ENCODE peak calls at places on chromosomes 11 and 22, in ten cellular contexts. One of them, this sample, is unnamed.

GRCh38 chr11:62461740-62462522 is 43.1 kb downstream of the SCGB1A1 start:
- DNase-seq in vagina: no peak
- DNase-seq in AG04450: no peak
- DNase-seq in WERI-Rb-1: no peak
- DNase-seq in SK-N-SH: no peak
- DNase-seq in endodermal cell: no peak
- DNase-seq in tibial nerve: peak
- DNase-seq in left ventricle myocardium inferior: no peak
- DNase-seq in heart right ventricle: no peak
- DNase-seq in PC-3: peak
- DNase-seq in this sample: no peak

GRCh38 chr11:12287009-12287373 is 90.4 kb upstream of the PARVA start:
- DNase-seq in SK-N-SH: peak
- DNase-seq in left ventricle myocardium inferior: no peak
- DNase-seq in WERI-Rb-1: no peak
- DNase-seq in AG04450: peak
- DNase-seq in tibial nerve: peak
- DNase-seq in endodermal cell: peak
- DNase-seq in vagina: peak
- DNase-seq in PC-3: peak
- DNase-seq in heart right ventricle: no peak
- DNase-seq in this sample: peak

GRCh38 chr11:131767421-131767820 is 397.0 kb downstream of the NTM start:
- DNase-seq in left ventricle myocardium inferior: no peak
- DNase-seq in WERI-Rb-1: no peak
- DNase-seq in tibial nerve: no peak
- DNase-seq in heart right ventricle: no peak
- DNase-seq in AG04450: no peak
- DNase-seq in endodermal cell: no peak
- DNase-seq in vagina: no peak
- DNase-seq in PC-3: no peak
- DNase-seq in SK-N-SH: no peak
- DNase-seq in this sample: no peak

GRCh38 chr11:129457321-129457720 is 81.7 kb downstream of the BARX2 start:
- DNase-seq in heart right ventricle: no peak
- DNase-seq in tibial nerve: no peak
- DNase-seq in PC-3: peak
- DNase-seq in left ventricle myocardium inferior: no peak
- DNase-seq in endodermal cell: no peak
- DNase-seq in SK-N-SH: no peak
- DNase-seq in AG04450: no peak
- DNase-seq in vagina: no peak
- DNase-seq in WERI-Rb-1: no peak
- DNase-seq in this sample: no peak

GRCh38 chr22:27344546-27344945 is 457.0 kb downstream of the MN1 start:
- DNase-seq in AG04450: no peak
- DNase-seq in PC-3: no peak
- DNase-seq in endodermal cell: no peak
- DNase-seq in vagina: peak
- DNase-seq in WERI-Rb-1: peak
- DNase-seq in left ventricle myocardium inferior: no peak
- DNase-seq in SK-N-SH: no peak
- DNase-seq in heart right ventricle: no peak
- DNase-seq in tibial nerve: no peak
- DNase-seq in this sample: no peak

GRCh38 chr22:47071812-47072641 is 309.6 kb downstream of the TBC1D22A start:
- DNase-seq in SK-N-SH: no peak
- DNase-seq in heart right ventricle: no peak
- DNase-seq in AG04450: no peak
- DNase-seq in tibial nerve: no peak
- DNase-seq in endodermal cell: no peak
- DNase-seq in left ventricle myocardium inferior: no peak
- DNase-seq in vagina: no peak
- DNase-seq in PC-3: no peak
- DNase-seq in WERI-Rb-1: no peak
- DNase-seq in this sample: no peak

GRCh38 chr11:78564037-78564888 is 10.4 kb downstream of the NARS2 start:
- DNase-seq in tibial nerve: peak
- DNase-seq in SK-N-SH: peak
- DNase-seq in WERI-Rb-1: peak
- DNase-seq in endodermal cell: peak
- DNase-seq in vagina: no peak
- DNase-seq in left ventricle myocardium inferior: no peak
- DNase-seq in PC-3: peak
- DNase-seq in heart right ventricle: no peak
- DNase-seq in AG04450: peak
- DNase-seq in this sample: no peak

GRCh38 chr11:126332221-126332711 is 23.2 kb upstream of the ST3GAL4 start:
- DNase-seq in AG04450: peak
- DNase-seq in endodermal cell: no peak
- DNase-seq in WERI-Rb-1: no peak
- DNase-seq in vagina: peak
- DNase-seq in SK-N-SH: peak
- DNase-seq in left ventricle myocardium inferior: peak
- DNase-seq in heart right ventricle: peak
- DNase-seq in PC-3: peak
- DNase-seq in tibial nerve: peak
- DNase-seq in this sample: peak

GRCh38 chr22:24510694-24511625 is 15.8 kb downstream of the UPB1 start:
- DNase-seq in left ventricle myocardium inferior: peak
- DNase-seq in WERI-Rb-1: no peak
- DNase-seq in AG04450: no peak
- DNase-seq in tibial nerve: no peak
- DNase-seq in SK-N-SH: no peak
- DNase-seq in endodermal cell: no peak
- DNase-seq in vagina: no peak
- DNase-seq in PC-3: no peak
- DNase-seq in heart right ventricle: no peak
- DNase-seq in this sample: no peak

GRCh38 chr22:24506802-24507438 is 11.8 kb downstream of the UPB1 start:
- DNase-seq in endodermal cell: peak
- DNase-seq in left ventricle myocardium inferior: no peak
- DNase-seq in vagina: no peak
- DNase-seq in heart right ventricle: no peak
- DNase-seq in AG04450: no peak
- DNase-seq in WERI-Rb-1: no peak
- DNase-seq in PC-3: peak
- DNase-seq in tibial nerve: no peak
- DNase-seq in SK-N-SH: no peak
- DNase-seq in this sample: no peak

GRCh38 chr22:24503851-24504170 is 8.7 kb downstream of the UPB1 start:
- DNase-seq in AG04450: no peak
- DNase-seq in PC-3: no peak
- DNase-seq in WERI-Rb-1: no peak
- DNase-seq in left ventricle myocardium inferior: no peak
- DNase-seq in heart right ventricle: no peak
- DNase-seq in SK-N-SH: no peak
- DNase-seq in endodermal cell: no peak
- DNase-seq in vagina: no peak
- DNase-seq in tibial nerve: no peak
- DNase-seq in this sample: no peak

GRCh38 chr22:24505337-24505736 is 10.2 kb downstream of the UPB1 start:
- DNase-seq in SK-N-SH: no peak
- DNase-seq in AG04450: no peak
- DNase-seq in endodermal cell: no peak
- DNase-seq in heart right ventricle: no peak
- DNase-seq in vagina: no peak
- DNase-seq in PC-3: no peak
- DNase-seq in left ventricle myocardium inferior: no peak
- DNase-seq in tibial nerve: no peak
- DNase-seq in WERI-Rb-1: no peak
- DNase-seq in this sample: no peak

DNA sequence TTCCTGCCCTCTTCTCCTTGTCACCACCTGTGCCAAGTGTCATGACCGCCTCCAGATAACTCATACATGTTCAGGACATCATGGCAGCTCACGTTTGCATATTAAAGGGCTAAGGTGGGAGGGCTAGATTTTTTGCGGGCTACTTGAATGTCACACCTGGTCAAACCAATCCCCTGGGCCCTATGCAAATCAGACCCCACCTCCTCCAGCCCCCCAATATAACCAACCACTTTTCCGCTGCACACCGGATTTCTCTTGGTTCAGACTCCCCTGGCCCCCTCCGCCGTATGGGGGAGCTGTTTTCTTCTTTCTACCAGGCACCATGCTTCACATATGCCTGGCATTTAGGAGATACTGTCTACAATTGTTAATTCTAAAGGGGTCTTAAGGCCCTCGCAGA is 12.6 kb downstream of the UPB1 start:
- DNase-seq in heart right ventricle: no peak
- DNase-seq in left ventricle myocardium inferior: no peak
- DNase-seq in PC-3: no peak
- DNase-seq in tibial nerve: no peak
- DNase-seq in WERI-Rb-1: no peak
- DNase-seq in vagina: no peak
- DNase-seq in endodermal cell: peak
- DNase-seq in SK-N-SH: no peak
- DNase-seq in AG04450: no peak
- DNase-seq in this sample: no peak
- TF ChIP-seq CTCF in heart right ventricle: no peak
- TF ChIP-seq CTCF in left ventricle myocardium inferior: no peak
- TF ChIP-seq CTCF in PC-3: no peak
- TF ChIP-seq CTCF in tibial nerve: no peak
- TF ChIP-seq CTCF in WERI-Rb-1: no peak
- TF ChIP-seq CTCF in vagina: no peak
- TF ChIP-seq CTCF in endodermal cell: peak
- TF ChIP-seq CTCF in SK-N-SH: no peak
- TF ChIP-seq CTCF in AG04450: no peak
- TF ChIP-seq CTCF in this sample: no peak

GRCh38 chr11:107666911-107667568 is 44.8 kb downstream of the SLN start:
- DNase-seq in endodermal cell: no peak
- DNase-seq in AG04450: no peak
- DNase-seq in PC-3: no peak
- DNase-seq in tibial nerve: no peak
- DNase-seq in SK-N-SH: no peak
- DNase-seq in WERI-Rb-1: no peak
- DNase-seq in left ventricle myocardium inferior: no peak
- DNase-seq in heart right ventricle: no peak
- DNase-seq in vagina: no peak
- DNase-seq in this sample: no peak
- H3K27ac ChIP-seq in endodermal cell: no peak
- H3K27ac ChIP-seq in AG04450: no peak
- H3K27ac ChIP-seq in PC-3: no peak
- H3K27ac ChIP-seq in tibial nerve: no peak
- H3K27ac ChIP-seq in SK-N-SH: no peak
- H3K27ac ChIP-seq in WERI-Rb-1: no peak
- H3K27ac ChIP-seq in left ventricle myocardium inferior: no peak
- H3K27ac ChIP-seq in heart right ventricle: no peak
- H3K27ac ChIP-seq in vagina: no peak
- H3K27ac ChIP-seq in this sample: no peak

GRCh38 chr22:37817705-37818311 is 5.4 kb upstream of the GALR3 start:
- DNase-seq in vagina: no peak
- DNase-seq in PC-3: peak
- DNase-seq in heart right ventricle: peak
- DNase-seq in WERI-Rb-1: peak
- DNase-seq in AG04450: no peak
- DNase-seq in SK-N-SH: peak
- DNase-seq in tibial nerve: peak
- DNase-seq in left ventricle myocardium inferior: peak
- DNase-seq in endodermal cell: peak
- DNase-seq in this sample: peak

GRCh38 chr22:37819100-37819433 is 4.1 kb upstream of the GALR3 start:
- DNase-seq in tibial nerve: no peak
- DNase-seq in PC-3: no peak
- DNase-seq in heart right ventricle: no peak
- DNase-seq in AG04450: no peak
- DNase-seq in SK-N-SH: no peak
- DNase-seq in left ventricle myocardium inferior: no peak
- DNase-seq in endodermal cell: no peak
- DNase-seq in vagina: no peak
- DNase-seq in WERI-Rb-1: no peak
- DNase-seq in this sample: no peak

GRCh38 chr22:37820350-37820749 is 2.8 kb upstream of the GALR3 start:
- DNase-seq in SK-N-SH: no peak
- DNase-seq in tibial nerve: no peak
- DNase-seq in WERI-Rb-1: no peak
- DNase-seq in left ventricle myocardium inferior: no peak
- DNase-seq in vagina: no peak
- DNase-seq in heart right ventricle: no peak
- DNase-seq in PC-3: no peak
- DNase-seq in AG04450: no peak
- DNase-seq in endodermal cell: no peak
- DNase-seq in this sample: no peak

GRCh38 chr22:37816543-37817180 is 6.5 kb upstream of the GALR3 start:
- DNase-seq in vagina: no peak
- DNase-seq in tibial nerve: no peak
- DNase-seq in PC-3: no peak
- DNase-seq in SK-N-SH: no peak
- DNase-seq in endodermal cell: no peak
- DNase-seq in AG04450: no peak
- DNase-seq in heart right ventricle: no peak
- DNase-seq in left ventricle myocardium inferior: no peak
- DNase-seq in WERI-Rb-1: no peak
- DNase-seq in this sample: no peak

DNA sequence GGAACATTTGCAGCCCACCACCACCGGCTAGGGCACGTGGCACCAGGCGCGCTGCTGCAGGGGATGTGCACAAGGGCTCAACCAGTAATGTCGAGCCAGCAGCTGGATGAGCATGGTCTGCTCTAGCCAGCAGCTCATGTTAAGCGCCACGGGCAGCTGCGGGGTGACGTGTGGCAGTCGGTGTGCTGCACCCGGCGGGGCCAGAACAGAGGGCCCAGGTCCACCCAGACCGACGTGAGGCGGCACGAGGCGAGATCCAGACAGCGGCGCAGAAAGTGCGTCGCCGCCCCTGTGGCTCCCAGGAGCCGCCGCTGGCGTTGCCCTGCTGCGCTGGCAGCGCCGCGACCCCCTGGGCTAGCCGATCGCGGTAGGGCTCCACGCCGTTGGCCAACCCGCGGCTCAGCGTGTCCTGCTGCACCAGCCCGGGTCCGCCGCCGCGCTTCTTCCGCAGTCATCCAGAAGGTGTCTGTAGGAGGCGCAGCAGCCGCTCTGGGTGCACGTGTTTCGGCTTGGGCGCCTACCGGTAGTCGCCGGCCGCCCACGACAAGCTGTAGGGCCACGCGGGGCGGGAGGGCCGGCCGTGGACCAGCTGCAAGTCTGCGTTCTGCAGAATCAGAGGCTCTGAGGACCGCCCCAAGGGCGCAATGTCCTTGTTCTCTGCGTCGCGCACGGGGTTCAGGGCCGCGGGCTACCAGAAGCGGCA is 4.6 kb upstream of the GALR3 start:
- DNase-seq in vagina: no peak
- DNase-seq in WERI-Rb-1: peak
- DNase-seq in heart right ventricle: peak
- DNase-seq in SK-N-SH: no peak
- DNase-seq in endodermal cell: peak
- DNase-seq in AG04450: no peak
- DNase-seq in tibial nerve: no peak
- DNase-seq in PC-3: no peak
- DNase-seq in left ventricle myocardium inferior: peak
- DNase-seq in this sample: no peak
- TF ChIP-seq CTCF in vagina: peak
- TF ChIP-seq CTCF in WERI-Rb-1: peak
- TF ChIP-seq CTCF in heart right ventricle: peak
- TF ChIP-seq CTCF in SK-N-SH: no peak
- TF ChIP-seq CTCF in endodermal cell: peak
- TF ChIP-seq CTCF in AG04450: peak
- TF ChIP-seq CTCF in tibial nerve: peak
- TF ChIP-seq CTCF in PC-3: no peak
- TF ChIP-seq CTCF in left ventricle myocardium inferior: peak
- TF ChIP-seq CTCF in this sample: peak

GRCh38 chr11:10670099-10670498 is 23.5 kb downstream of the IRAG1 start:
- DNase-seq in heart right ventricle: no peak
- DNase-seq in endodermal cell: no peak
- DNase-seq in left ventricle myocardium inferior: no peak
- DNase-seq in tibial nerve: no peak
- DNase-seq in AG04450: no peak
- DNase-seq in WERI-Rb-1: no peak
- DNase-seq in SK-N-SH: no peak
- DNase-seq in vagina: no peak
- DNase-seq in PC-3: no peak
- DNase-seq in this sample: no peak

GRCh38 chr11:10674991-10675440 is 18.5 kb downstream of the IRAG1 start:
- DNase-seq in AG04450: no peak
- DNase-seq in vagina: no peak
- DNase-seq in endodermal cell: peak
- DNase-seq in PC-3: no peak
- DNase-seq in WERI-Rb-1: no peak
- DNase-seq in left ventricle myocardium inferior: peak
- DNase-seq in SK-N-SH: no peak
- DNase-seq in tibial nerve: peak
- DNase-seq in heart right ventricle: peak
- DNase-seq in this sample: peak

GRCh38 chr11:10678106-10678505 is 15.4 kb downstream of the IRAG1 start:
- DNase-seq in SK-N-SH: no peak
- DNase-seq in vagina: no peak
- DNase-seq in left ventricle myocardium inferior: no peak
- DNase-seq in AG04450: no peak
- DNase-seq in PC-3: no peak
- DNase-seq in heart right ventricle: no peak
- DNase-seq in endodermal cell: no peak
- DNase-seq in tibial nerve: no peak
- DNase-seq in WERI-Rb-1: no peak
- DNase-seq in this sample: no peak

GRCh38 chr11:10673476-10674062 is 20.0 kb downstream of the IRAG1 start:
- DNase-seq in left ventricle myocardium inferior: no peak
- DNase-seq in PC-3: no peak
- DNase-seq in heart right ventricle: no peak
- DNase-seq in vagina: no peak
- DNase-seq in WERI-Rb-1: no peak
- DNase-seq in AG04450: no peak
- DNase-seq in SK-N-SH: no peak
- DNase-seq in endodermal cell: no peak
- DNase-seq in tibial nerve: no peak
- DNase-seq in this sample: no peak

DNA sequence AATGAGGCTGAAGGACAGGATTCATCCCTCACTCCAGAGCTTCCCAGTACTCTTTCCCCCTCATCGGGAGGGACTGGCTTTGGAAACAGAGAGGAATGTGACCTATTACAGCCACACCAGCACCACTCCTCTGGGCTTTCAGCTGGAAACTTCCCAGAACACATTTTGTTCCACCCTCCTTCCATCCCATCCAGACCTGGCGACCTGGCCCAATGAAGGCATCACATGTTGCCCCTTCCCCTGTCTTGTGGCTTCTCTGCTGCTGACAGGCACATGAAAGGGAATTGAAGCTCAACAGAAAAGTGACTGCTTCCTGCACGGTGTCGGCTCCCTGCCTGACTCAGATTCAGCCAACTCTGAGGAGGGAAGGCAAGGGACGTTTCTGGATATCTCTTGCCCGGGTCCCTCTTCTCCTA is 19.1 kb downstream of the IRAG1 start:
- DNase-seq in SK-N-SH: no peak
- DNase-seq in vagina: no peak
- DNase-seq in AG04450: no peak
- DNase-seq in heart right ventricle: no peak
- DNase-seq in WERI-Rb-1: no peak
- DNase-seq in PC-3: no peak
- DNase-seq in endodermal cell: no peak
- DNase-seq in tibial nerve: peak
- DNase-seq in left ventricle myocardium inferior: no peak
- DNase-seq in this sample: peak
- H3K27ac ChIP-seq in SK-N-SH: no peak
- H3K27ac ChIP-seq in vagina: peak
- H3K27ac ChIP-seq in AG04450: peak
- H3K27ac ChIP-seq in heart right ventricle: peak
- H3K27ac ChIP-seq in WERI-Rb-1: no peak
- H3K27ac ChIP-seq in PC-3: no peak
- H3K27ac ChIP-seq in endodermal cell: no peak
- H3K27ac ChIP-seq in tibial nerve: no peak
- H3K27ac ChIP-seq in left ventricle myocardium inferior: peak
- H3K27ac ChIP-seq in this sample: peak

This sample was measured in right atrium auricular region.